ENCODE peak calls at places on chromosomes 13 and 19, in eight cellular contexts. Z, T, O, B, P, W, Y and I are unnamed samples.

GRCh38 chr19:34217952-34218817 is 36.2 kb upstream of the GARRE1 start:
- DNase-seq in B (no peak), P (no peak), O (no peak), Z (peak; percentile 57), T (peak; percentile 19), W (no peak), Y (no peak), I (peak; percentile 85)

GRCh38 chr13:65946387-65946786 is 1283.7 kb downstream of the PCDH9 start:
- DNase-seq in O (no peak), B (no peak), Z (peak; percentile 12), Y (no peak), P (no peak), T (no peak), W (no peak), I (no peak)

GRCh38 chr13:113561417-113562084 is 23.0 kb upstream of the TFDP1 start:
- DNase-seq in Z (no peak), Y (no peak), O (no peak), W (no peak), B (no peak), P (no peak), T (no peak), I (no peak)

GRCh38 chr13:59823495-59823894 is 340.2 kb downstream of the DIAPH3 start:
- DNase-seq in Y (no peak), B (no peak), Z (peak; percentile 0), O (no peak), T (no peak), P (no peak), W (no peak), I (no peak)

GRCh38 chr13:77860621-77861020 is 58.0 kb downstream of the EDNRB start:
- DNase-seq in O (no peak), Z (no peak), P (no peak), T (no peak), W (no peak), Y (no peak), B (no peak), I (no peak)

GRCh38 chr13:51201886-51202285 is 20.3 kb upstream of the FAM124A start:
- DNase-seq in T (no peak), O (no peak), Z (no peak), W (no peak), B (no peak), Y (no peak), P (no peak), I (no peak)

GRCh38 chr19:29245221-29245620 is 32.3 kb upstream of the UQCRFS1 start:
- DNase-seq in Y (no peak), W (no peak), B (no peak), P (no peak), Z (no peak), T (no peak), O (no peak), I (no peak)

GRCh38 chr19:6086081-6086858 is 24.0 kb downstream of the RFX2 start:
- DNase-seq in T (no peak), O (no peak), W (no peak), Y (no peak), P (no peak), Z (no peak), B (no peak), I (no peak)

GRCh38 chr13:77230560-77230959 is 96.3 kb downstream of the MYCBP2 start:
- DNase-seq in Y (no peak), P (no peak), W (no peak), Z (no peak), O (no peak), T (no peak), B (no peak), I (no peak)

GRCh38 chr19:46205183-46205984 is 24.2 kb upstream of the IGFL1 start:
- DNase-seq in T (no peak), P (no peak), O (no peak), W (no peak), Z (no peak), Y (no peak), B (no peak), I (no peak)

GRCh38 chr19:28213476-28214082 is 999.4 kb downstream of the UQCRFS1 start:
- DNase-seq in T (no peak), Y (no peak), O (no peak), W (peak; percentile 22), Z (peak; percentile 71), P (no peak), B (no peak), I (no peak)

DNA sequence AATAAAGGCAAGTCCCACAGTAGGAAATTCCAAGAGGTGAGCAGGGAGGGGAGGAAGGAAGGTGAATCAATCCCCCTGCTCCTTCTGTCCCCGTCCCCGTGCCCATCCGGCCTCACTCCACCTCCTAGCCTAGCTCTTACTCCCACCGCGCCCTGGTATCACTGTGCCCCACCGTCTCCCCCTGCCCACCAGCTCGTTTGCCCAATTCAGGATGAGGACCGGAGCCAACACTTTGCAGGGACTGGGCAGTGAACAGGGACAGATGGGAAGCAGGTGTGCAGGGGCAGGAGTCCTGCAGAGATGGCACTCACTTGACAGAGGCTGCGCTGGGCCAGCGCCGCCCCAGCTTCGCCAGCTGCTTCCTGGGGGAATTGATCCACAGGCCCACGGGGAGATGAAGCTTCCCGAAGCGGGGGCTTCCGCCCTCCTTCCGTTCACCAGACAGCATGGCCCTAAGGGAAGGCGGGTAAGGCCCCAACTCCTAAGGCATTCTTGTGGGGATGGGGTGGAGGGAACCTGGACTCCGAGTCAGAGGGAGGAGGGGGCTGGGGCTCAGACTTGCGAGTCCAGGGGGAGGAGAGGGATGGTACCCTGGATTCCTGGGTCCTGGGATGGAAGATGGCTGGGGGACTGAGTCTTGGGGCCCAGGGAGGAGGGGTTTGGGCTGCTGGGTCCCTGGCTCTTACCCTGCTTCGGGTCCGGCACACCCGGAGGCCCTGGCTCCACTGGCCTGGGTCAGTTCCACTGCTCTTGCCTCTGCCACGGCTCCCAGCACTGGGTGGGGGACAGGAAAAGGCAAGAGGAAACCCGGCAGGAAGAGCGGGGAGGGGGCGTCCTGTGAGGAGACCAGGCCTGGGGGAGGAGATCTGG is at the start of gene RASIP1:
- DNase-seq in W (no peak), O (no peak), Y (no peak), B (no peak), Z (no peak), T (no peak), P (no peak), I (no peak)
- H3K4me3 ChIP-seq in W (peak within 1 kb of the TSS; percentile 79), O (peak within 1 kb of the TSS; percentile 79), Y (peak within 1 kb of the TSS; percentile 68), B (peak within 1 kb of the TSS; percentile 87), Z (peak within 1 kb of the TSS; percentile 59), T (peak within 1 kb of the TSS; percentile 55), P (peak within 1 kb of the TSS; percentile 44), I (no peak within 1 kb of the TSS)

DNA sequence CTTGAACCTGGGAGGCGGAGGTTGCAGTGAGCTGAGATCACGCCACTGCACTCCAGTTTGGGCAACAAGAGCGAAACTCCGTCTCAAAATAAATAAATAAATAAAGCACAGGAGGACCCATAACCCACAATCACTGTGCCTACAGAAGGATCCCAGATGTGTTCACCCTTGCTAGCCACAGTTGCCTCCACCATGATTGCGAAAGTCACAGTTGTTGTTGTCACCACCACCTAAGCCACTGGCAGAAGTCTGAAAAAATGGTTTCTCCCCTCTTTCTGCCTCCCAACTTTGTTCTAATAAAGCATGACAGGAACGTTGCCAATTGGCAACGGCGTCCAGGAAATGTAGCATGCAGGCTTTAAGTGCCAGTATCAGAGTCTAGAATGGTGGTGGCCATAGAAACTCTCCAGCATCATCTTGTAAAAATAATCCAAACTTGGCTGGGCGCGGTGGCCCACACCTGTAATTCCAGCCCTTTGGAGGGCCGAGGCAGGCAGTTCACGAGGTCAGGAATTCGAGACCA is 2.2 kb upstream of the EPS15L1 start:
- DNase-seq in B (no peak), P (no peak), Z (no peak), Y (no peak), T (no peak), O (no peak), W (no peak), I (no peak)
- H3K4me1 ChIP-seq in B (peaks cover 25% of the 10 kb centered on the region), P (no peaks in the 10 kb centered on the region), Z (peaks cover 10% of the 10 kb centered on the region), Y (peaks cover 24% of the 10 kb centered on the region), T (peaks cover 21% of the 10 kb centered on the region), O (peaks cover 12% of the 10 kb centered on the region), W (peaks cover 4% of the 10 kb centered on the region), I (peaks cover 27% of the 10 kb centered on the region)

GRCh38 chr19:57572415-57572947 is 6.2 kb downstream of the ZNF416 start:
- DNase-seq in Z (no peak), B (no peak), T (no peak), W (no peak), P (no peak), Y (no peak), O (no peak), I (no peak)
- H3K9me3 ChIP-seq in Z (peaks cover 100% of the 10 kb centered on the region), B (no peaks in the 10 kb centered on the region), T (peaks cover 28% of the 10 kb centered on the region), W (peaks cover 47% of the 10 kb centered on the region), P (peaks cover 22% of the 10 kb centered on the region), Y (peaks cover 87% of the 10 kb centered on the region), O (peaks cover 88% of the 10 kb centered on the region), I (peaks cover 2% of the 10 kb centered on the region)

GRCh38 chr19:50327461-50328256 is 1.5 kb downstream of the KCNC3 start:
- DNase-seq in Z (no peak), T (no peak), Y (no peak), B (no peak), P (no peak), O (no peak), W (no peak), I (no peak)
- H3K4me3 ChIP-seq in Z (peak overlapping the region; percentile 46), T (no peak overlapping the region), Y (no peak overlapping the region), B (no peak overlapping the region), P (no peak overlapping the region), O (peak overlapping the region; percentile 11), W (peak overlapping the region; percentile 25), I (no peak overlapping the region)

GRCh38 chr19:39727070-39727800 is 10.6 kb downstream of the CLC start:
- DNase-seq in W (no peak), Z (no peak), T (no peak), B (no peak), P (no peak), O (no peak), Y (no peak), I (no peak)

GRCh38 chr19:39733841-39734240 is 4.0 kb downstream of the CLC start:
- DNase-seq in B (no peak), Z (no peak), W (no peak), T (no peak), P (no peak), Y (no peak), O (no peak), I (no peak)

GRCh38 chr19:39725995-39726394 is 11.8 kb downstream of the CLC start:
- DNase-seq in T (no peak), P (no peak), Z (no peak), Y (no peak), B (no peak), O (no peak), W (no peak), I (no peak)

GRCh38 chr19:39731685-39732084 is 6.1 kb downstream of the CLC start:
- DNase-seq in B (no peak), Y (no peak), T (no peak), P (no peak), Z (no peak), O (no peak), W (no peak), I (no peak)

GRCh38 chr19:39729594-39729993 is 8.2 kb downstream of the CLC start:
- DNase-seq in T (no peak), Y (no peak), O (no peak), W (no peak), B (no peak), Z (no peak), P (no peak), I (no peak)
- H3K4me1 ChIP-seq in T (no peaks in the 10 kb centered on the region), Y (no peaks in the 10 kb centered on the region), O (no peaks in the 10 kb centered on the region), W (no peaks in the 10 kb centered on the region), B (no peaks in the 10 kb centered on the region), Z (no peaks in the 10 kb centered on the region), P (no peaks in the 10 kb centered on the region), I (no peaks in the 10 kb centered on the region)